ENCODE peak calls at places on chromosomes 3 and 15, in eight cellular contexts. Q is heart left ventricle, V is GM13977, P is tibial artery, X is A549, G is fibroblast of mammary gland, R is Calu3, M is dorsolateral prefrontal cortex. H is an unnamed sample.

GRCh38 chr3:107845355-107846281 is 245.2 kb downstream of the CD47 start:
- DNase-seq in X (no peak), M (no peak), V (no peak), R (no peak), G (peak), P (no peak), Q (no peak), H (no peak)

GRCh38 chr15:99324082-99324620 is 72.9 kb downstream of the LRRC28 start:
- DNase-seq in V (no peak), R (no peak), G (peak), P (peak), X (peak), M (no peak), Q (peak), H (no peak)

GRCh38 chr3:50189274-50189673 is 2.1 kb upstream of the GNAT1 start:
- DNase-seq in G (peak), M (peak), P (peak), Q (peak), V (peak), R (peak), X (peak), H (no peak)

GRCh38 chr15:75178171-75178937 is 23.3 kb upstream of the C15orf39 start:
- DNase-seq in P (peak), M (no peak), X (no peak), G (peak), V (peak), Q (peak), R (no peak), H (no peak)

GRCh38 chr3:9780451-9780797 is 10.7 kb upstream of the CAMK1 start:
- DNase-seq in Q (no peak), V (no peak), P (no peak), M (no peak), R (no peak), X (no peak), G (no peak), H (no peak)

GRCh38 chr3:196454935-196455334 is 22.7 kb upstream of the UBXN7 start:
- DNase-seq in M (no peak), Q (no peak), P (no peak), V (no peak), R (no peak), G (peak), X (no peak), H (no peak)

GRCh38 chr15:73991260-73991659 is 835 bp downstream of the STOML1 start:
- DNase-seq in Q (peak), R (no peak), P (peak), X (no peak), V (no peak), G (peak), M (no peak), H (no peak)

GRCh38 chr15:60218256-60218655 is 179.5 kb downstream of the ANXA2 start:
- DNase-seq in V (no peak), Q (no peak), M (no peak), P (no peak), G (no peak), X (no peak), R (no peak), H (no peak)

GRCh38 chr15:99145005-99145404 is 40.1 kb downstream of the SYNM start:
- DNase-seq in X (no peak), V (no peak), Q (no peak), P (no peak), M (no peak), G (no peak), R (no peak), H (no peak)

GRCh38 chr3:41143421-41144031 is 55.8 kb upstream of the CTNNB1 start:
- DNase-seq in Q (no peak), P (no peak), X (no peak), R (no peak), G (no peak), M (no peak), V (no peak), H (no peak)
- TF ChIP-seq CTCF in Q (no peak), P (no peak), X (no peak), R (no peak), G (no peak), M (no peak), V (no peak), H (no peak)

GRCh38 chr3:142152349-142152748 is 3.0 kb upstream of the TFDP2 start:
- DNase-seq in Q (no peak), R (peak), X (no peak), G (no peak), P (no peak), V (no peak), M (no peak), H (no peak)
- TF ChIP-seq CTCF in Q (no peak), R (no peak), X (peak), G (peak), P (no peak), V (no peak), M (no peak), H (no peak)

GRCh38 chr3:25441234-25441856 is 13.3 kb downstream of the RARB start:
- DNase-seq in G (no peak), P (no peak), R (peak), M (no peak), V (no peak), Q (no peak), X (no peak), H (no peak)
- TF ChIP-seq CTCF in G (peak), P (peak), R (peak), M (peak), V (peak), Q (peak), X (peak), H (peak)

GRCh38 chr3:184344579-184345350 is 7.4 kb downstream of the FAM131A start:
- DNase-seq in X (no peak), Q (peak), M (no peak), G (no peak), P (no peak), R (no peak), V (no peak), H (no peak)

GRCh38 chr3:184346480-184346879 is 9.1 kb downstream of the FAM131A start:
- DNase-seq in R (no peak), M (no peak), G (no peak), X (no peak), Q (no peak), V (no peak), P (no peak), H (no peak)

GRCh38 chr3:184348057-184348382 is 10.6 kb downstream of the FAM131A start:
- DNase-seq in R (no peak), Q (no peak), X (no peak), M (no peak), P (no peak), G (no peak), V (no peak), H (no peak)

GRCh38 chr3:184347321-184348056 is 10.1 kb downstream of the FAM131A start:
- DNase-seq in Q (no peak), M (no peak), X (no peak), V (no peak), P (no peak), G (peak), R (no peak), H (no peak)

DNA sequence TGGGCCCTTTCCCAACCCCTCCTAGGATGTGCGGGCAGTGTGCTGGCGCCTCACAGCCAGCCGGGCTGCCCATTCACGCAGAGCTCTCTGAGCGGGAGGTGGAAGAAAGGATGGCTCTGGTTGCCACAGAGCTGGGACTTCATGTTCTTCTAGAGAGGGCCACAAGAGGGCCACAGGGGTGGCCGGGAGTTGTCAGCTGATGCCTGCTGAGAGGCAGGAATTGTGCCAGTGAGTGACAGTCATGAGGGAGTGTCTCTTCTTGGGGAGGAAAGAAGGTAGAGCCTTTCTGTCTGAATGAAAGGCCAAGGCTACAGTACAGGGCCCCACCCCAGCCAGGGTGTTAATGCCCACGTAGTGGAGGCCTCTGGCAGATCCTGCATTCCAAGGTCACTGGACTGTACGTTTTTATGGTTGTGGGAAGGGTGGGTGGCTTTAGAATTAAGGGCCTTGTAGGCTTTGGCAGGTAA is 8.3 kb downstream of the FAM131A start:
- DNase-seq in X (peak), Q (peak), P (peak), M (peak), G (peak), R (peak), V (peak), H (no peak)
- TF ChIP-seq CTCF in X (peak), Q (peak), P (peak), M (peak), G (peak), R (peak), V (peak), H (no peak)

GRCh38 chr3:165895919-165896318 is 58.7 kb upstream of the BCHE start:
- DNase-seq in V (no peak), Q (no peak), X (no peak), P (no peak), R (peak), M (no peak), G (peak), H (no peak)
- TF ChIP-seq CTCF in V (peak), Q (no peak), X (peak), P (no peak), R (peak), M (no peak), G (peak), H (no peak)

GRCh38 chr3:143617050-143617449 is 231.2 kb downstream of the SLC9A9 start:
- DNase-seq in R (no peak), M (no peak), P (no peak), Q (no peak), G (no peak), V (no peak), X (no peak), H (no peak)
- TF ChIP-seq CTCF in R (no peak), M (no peak), P (no peak), Q (no peak), G (no peak), V (no peak), X (no peak), H (no peak)

DNA sequence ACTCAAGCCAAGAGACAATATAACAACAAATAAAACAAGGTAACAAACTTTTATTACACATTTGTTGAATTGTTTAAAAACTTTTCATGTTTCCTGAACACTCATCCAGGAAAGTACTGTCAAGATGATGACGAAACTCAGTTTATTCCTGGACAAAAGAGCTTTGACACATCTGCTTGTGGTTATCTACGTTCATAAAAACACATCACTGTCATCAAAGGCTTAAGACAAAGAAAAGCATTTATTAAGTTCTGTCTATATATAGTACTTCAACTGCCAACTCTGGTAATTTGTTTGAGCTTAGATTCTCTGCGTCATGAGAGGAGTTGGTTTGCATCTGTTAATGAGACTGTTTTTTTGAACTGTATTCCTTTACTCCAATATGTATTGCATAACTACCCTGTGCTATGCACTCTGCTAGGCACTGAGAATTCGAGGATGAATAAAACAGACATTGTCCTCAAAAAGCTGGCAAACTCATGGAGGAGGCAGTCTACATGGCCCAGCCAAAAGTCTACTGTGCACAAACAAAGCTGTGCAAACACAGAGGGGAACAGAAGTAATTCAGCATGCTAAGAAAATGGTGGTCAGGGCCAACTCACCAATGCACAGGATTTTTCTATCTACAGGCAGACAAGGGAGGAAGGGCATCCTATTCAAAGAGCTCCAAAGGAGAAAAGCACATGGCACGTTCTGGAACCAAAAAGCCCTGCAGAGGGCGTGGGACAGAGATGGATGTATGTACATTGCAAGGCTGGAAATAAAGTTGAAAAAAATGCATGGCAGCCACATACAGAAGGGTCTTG is 21.5 kb downstream of the PLD1 start:
- DNase-seq in X (no peak), M (no peak), V (no peak), Q (no peak), P (no peak), R (no peak), G (peak), H (no peak)
- TF ChIP-seq CTCF in X (no peak), M (no peak), V (peak), Q (no peak), P (no peak), R (no peak), G (no peak), H (no peak)

DNA sequence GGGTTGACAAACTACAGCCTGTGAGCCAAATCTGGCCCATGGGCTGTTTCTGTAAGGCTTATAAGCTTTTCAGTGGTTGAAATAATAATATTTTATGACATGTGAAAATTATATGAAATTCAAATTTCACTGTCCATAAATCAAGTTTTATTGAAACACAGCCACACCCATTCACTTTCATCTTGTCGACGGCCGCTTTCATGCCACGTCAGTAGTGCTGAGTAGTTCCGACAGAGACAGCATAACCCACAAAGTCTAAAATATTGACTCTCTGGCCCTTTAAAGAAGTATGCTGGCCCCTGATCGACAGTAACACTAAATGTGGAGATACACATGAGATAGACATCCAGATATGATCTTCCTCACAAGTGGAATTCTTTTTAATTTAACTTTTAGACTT is 102.8 kb downstream of the PDZRN3 start:
- DNase-seq in R (no peak), V (no peak), Q (no peak), G (peak), P (no peak), M (no peak), X (no peak), H (no peak)
- TF ChIP-seq CTCF in R (no peak), V (no peak), Q (no peak), G (no peak), P (no peak), M (no peak), X (no peak), H (no peak)

GRCh38 chr3:58800940-58801339 is 134.4 kb upstream of the FAM3D start:
- DNase-seq in X (no peak), P (no peak), R (no peak), G (no peak), V (no peak), M (no peak), Q (no peak), H (no peak)

GRCh38 chr3:58801541-58801940 is 135.0 kb upstream of the FAM3D start:
- DNase-seq in X (no peak), V (no peak), M (no peak), P (no peak), Q (no peak), G (no peak), R (no peak), H (no peak)

GRCh38 chr3:58798312-58798711 is 131.7 kb upstream of the FAM3D start:
- DNase-seq in M (no peak), R (no peak), X (no peak), G (no peak), Q (no peak), P (no peak), V (no peak), H (no peak)

GRCh38 chr3:58800032-58800431 is 133.5 kb upstream of the FAM3D start:
- DNase-seq in G (no peak), V (no peak), P (no peak), Q (no peak), R (no peak), X (no peak), M (no peak), H (no peak)

GRCh38 chr3:58799271-58799670 is 132.7 kb upstream of the FAM3D start:
- DNase-seq in V (no peak), M (no peak), X (no peak), P (no peak), G (no peak), Q (no peak), R (no peak), H (no peak)
- TF ChIP-seq CTCF in V (no peak), M (no peak), X (no peak), P (no peak), G (no peak), Q (no peak), R (no peak), H (no peak)